ENCODE peak calls at places on chromosomes 7 and 10, in four cellular contexts. D is IMR-90, K is mesendoderm, S is H1. B is an unnamed sample.
A peak's percentile ranks its signal among the peaks of the same experiment; 100 is the strongest.

GRCh38 chr10:114638874-114639625 is 19.0 kb downstream of the ABLIM1 start:
- DNase-seq in S (no peak), D (peak; percentile 95), K (no peak), B (no peak)

GRCh38 chr7:98771519-98772241 is 98.1 kb downstream of the TMEM130 start:
- DNase-seq in K (peak; percentile 74), S (no peak), D (peak; percentile 78), B (peak; percentile 45)

GRCh38 chr7:82362129-82362528 is 81.4 kb downstream of the CACNA2D1 start:
- DNase-seq in K (no peak), D (peak; percentile 86), S (no peak), B (no peak)

GRCh38 chr10:100970914-100971811 is 1.9 kb downstream of the SEMA4G start:
- DNase-seq in S (no peak), K (no peak), D (no peak), B (no peak)

GRCh38 chr10:35335718-35336083 is 608 bp upstream of the CCNY start:
- DNase-seq in K (peak; percentile 41), S (peak; percentile 52), D (no peak), B (peak; percentile 35)

GRCh38 chr10:9342865-9343450 is 1288.5 kb downstream of the GATA3 start:
- DNase-seq in D (peak; percentile 42), K (peak; percentile 64), S (no peak), B (no peak)

GRCh38 chr10:28410420-28411135 is 107.7 kb upstream of the MPP7 start:
- DNase-seq in S (no peak), D (no peak), K (peak; percentile 42), B (no peak)

GRCh38 chr10:125742465-125742864 is 23.0 kb downstream of the EDRF1 start:
- DNase-seq in S (no peak), D (no peak), K (no peak), B (no peak)

GRCh38 chr10:90328896-90329295 is 528.9 kb downstream of the HTR7 start:
- DNase-seq in D (no peak), S (no peak), K (peak; percentile 83), B (no peak)

GRCh38 chr10:76667307-76668012 is 970.1 kb downstream of the KCNMA1 start:
- DNase-seq in S (no peak), D (no peak), K (no peak), B (no peak)

DNA sequence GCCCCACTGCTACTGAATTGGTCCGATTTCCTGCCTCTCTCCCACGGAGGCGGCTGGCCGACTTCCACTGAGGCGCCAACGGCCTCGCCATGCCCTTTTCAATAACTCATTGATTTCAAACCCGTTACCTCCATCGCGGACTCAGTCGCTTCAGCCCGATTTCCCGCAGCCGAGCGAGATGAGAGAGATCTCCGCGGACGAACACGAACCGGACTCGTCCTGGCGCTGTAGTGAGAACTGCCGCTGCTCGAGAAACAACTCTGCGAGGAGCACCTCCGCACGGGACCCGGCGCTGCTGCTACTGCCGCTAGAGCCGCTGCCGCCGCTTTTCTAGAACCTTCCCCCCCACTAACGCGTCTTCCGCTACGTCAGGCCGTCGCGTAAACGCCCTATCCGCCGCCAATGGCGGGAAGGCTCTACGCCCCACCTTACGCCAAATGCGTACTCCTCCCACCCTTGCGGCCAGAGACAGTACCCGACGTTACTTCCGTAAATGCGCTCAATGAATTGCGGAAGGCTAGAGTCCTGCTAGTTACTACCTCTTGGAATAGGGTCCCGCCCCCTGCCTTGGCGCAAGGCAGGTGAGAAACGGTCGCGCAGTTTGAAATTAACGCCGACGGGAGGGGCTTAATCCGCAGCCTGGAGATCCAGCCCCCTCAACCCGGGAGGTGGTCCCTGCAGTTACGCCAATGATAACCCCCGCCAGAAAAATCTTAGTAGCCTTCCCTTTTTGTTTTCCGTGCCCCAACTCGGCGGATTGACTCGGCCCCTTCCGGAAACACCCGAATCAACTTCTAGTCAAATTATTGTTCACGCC is at the start of gene HNRNPA2B1:
- DNase-seq in S (peak; percentile 98), K (peak; percentile 99), D (peak; percentile 97), B (peak; percentile 95)
- H3K9ac ChIP-seq in S (peak within 1 kb of the TSS; percentile 100), K (peak within 1 kb of the TSS; percentile 100), D (peak within 1 kb of the TSS; percentile 99), B (peak within 1 kb of the TSS; percentile 99)

DNA sequence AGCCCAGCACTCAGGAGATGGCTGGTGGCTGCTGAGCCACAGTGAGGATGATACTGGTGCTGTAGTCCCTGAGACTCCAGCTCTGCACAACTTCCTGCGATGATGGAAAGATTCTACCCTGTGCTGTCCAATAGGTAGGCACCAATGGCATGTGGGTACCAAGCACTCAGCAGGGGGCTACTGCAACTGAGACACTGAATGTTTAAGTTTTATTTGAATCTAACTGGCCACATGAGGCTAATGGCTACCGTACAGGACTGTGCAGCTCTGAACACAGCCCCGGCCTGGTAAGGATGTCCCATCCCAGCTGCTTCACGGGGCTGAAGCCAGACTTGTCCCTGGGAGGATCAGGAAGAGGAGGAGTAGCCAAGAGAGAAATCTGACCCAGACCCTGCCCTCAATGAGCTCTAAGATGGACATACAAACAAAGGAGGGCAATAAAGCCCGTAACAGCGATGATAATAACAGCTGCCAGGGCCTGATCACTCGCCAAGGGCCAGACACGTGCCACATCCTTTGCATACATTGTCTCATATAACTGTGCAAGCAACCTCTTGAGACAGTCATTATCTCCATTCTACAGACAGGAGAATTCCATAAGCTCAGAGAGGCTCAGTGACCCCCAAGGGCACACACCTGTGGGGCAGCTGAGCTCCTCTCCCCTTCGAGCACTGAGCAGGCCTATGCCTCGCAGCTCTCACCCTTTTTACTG is 3.8 kb downstream of the GPRIN2 start:
- DNase-seq in S (no peak), D (no peak), K (no peak), B (no peak)
- H2BK15ac ChIP-seq in S (no peak overlapping the region), D (no peak overlapping the region), K (no peak overlapping the region), B (no peak overlapping the region)

GRCh38 chr10:11005626-11006427 is 11.8 kb upstream of the CELF2 start:
- DNase-seq in D (no peak), K (no peak), S (no peak), B (no peak)

GRCh38 chr10:11006428-11006825 is 11.2 kb upstream of the CELF2 start:
- DNase-seq in K (no peak), D (no peak), S (no peak), B (no peak)

GRCh38 chr10:11009471-11010308 is 8.0 kb upstream of the CELF2 start:
- DNase-seq in D (no peak), K (no peak), S (no peak), B (no peak)

GRCh38 chr10:11010582-11010981 is 7.1 kb upstream of the CELF2 start:
- DNase-seq in D (no peak), K (no peak), S (no peak), B (no peak)

GRCh38 chr10:11007661-11008060 is 10.0 kb upstream of the CELF2 start:
- DNase-seq in K (no peak), D (no peak), S (no peak), B (no peak)
- H4K5ac ChIP-seq in K (no peak overlapping the region), D (no peak overlapping the region), S (no peak overlapping the region), B (no peak overlapping the region)

GRCh38 chr10:12177642-12178041 is 18.0 kb downstream of the NUDT5 start:
- DNase-seq in K (no peak), S (no peak), D (peak; percentile 84), B (no peak)
- H3K9ac ChIP-seq in K (no peak overlapping the region), S (no peak overlapping the region), D (no peak overlapping the region), B (no peak overlapping the region)

GRCh38 chr7:37394158-37394557 is 54.5 kb downstream of the ELMO1 start:
- DNase-seq in S (no peak), D (no peak), K (peak; percentile 70), B (no peak)
- H2BK15ac ChIP-seq in S (no peak overlapping the region), D (no peak overlapping the region), K (no peak overlapping the region), B (no peak overlapping the region)

GRCh38 chr7:44798649-44799275 is 2.3 kb downstream of the PPIA start:
- DNase-seq in S (no peak), D (no peak), K (no peak), B (no peak)

GRCh38 chr7:44793919-44794715 is 2.4 kb upstream of the PPIA start:
- DNase-seq in S (no peak), D (peak; percentile 33), K (peak; percentile 36), B (no peak)

GRCh38 chr7:44797329-44798258 is 1.1 kb downstream of the PPIA start:
- DNase-seq in S (peak; percentile 73), D (peak; percentile 84), K (peak; percentile 91), B (peak; percentile 76)

GRCh38 chr7:44796504-44797328 is at the start of gene PPIA:
- DNase-seq in D (peak; percentile 98), S (peak; percentile 98), K (peak; percentile 99), B (peak; percentile 98)

GRCh38 chr7:44796034-44796503 is 412 bp upstream of the PPIA start:
- DNase-seq in D (peak; percentile 36), K (peak; percentile 88), S (no peak), B (no peak)
- H4K5ac ChIP-seq in D (peak overlapping the region; percentile 73), K (no peak overlapping the region), S (peak overlapping the region; percentile 42), B (peak overlapping the region; percentile 17)

GRCh38 chr7:1914321-1914720 is 244.2 kb downstream of the ELFN1 start:
- DNase-seq in D (no peak), K (no peak), S (no peak), B (no peak)
- H3K9ac ChIP-seq in D (no peak overlapping the region), K (no peak overlapping the region), S (no peak overlapping the region), B (no peak overlapping the region)

GRCh38 chr7:171364-171904 is 20.9 kb upstream of the FAM20C start:
- DNase-seq in K (peak; percentile 23), D (no peak), S (no peak), B (no peak)

GRCh38 chr7:169165-169853 is 23.1 kb upstream of the FAM20C start:
- DNase-seq in K (no peak), S (no peak), D (no peak), B (no peak)

GRCh38 chr7:171912-172515 is 20.4 kb upstream of the FAM20C start:
- DNase-seq in D (no peak), S (no peak), K (no peak), B (no peak)

GRCh38 chr7:169854-170172 is 22.6 kb upstream of the FAM20C start:
- DNase-seq in D (no peak), S (no peak), K (no peak), B (no peak)

GRCh38 chr7:170551-171363 is 21.6 kb upstream of the FAM20C start:
- DNase-seq in D (no peak), K (no peak), S (no peak), B (no peak)
- H2BK15ac ChIP-seq in D (no peak overlapping the region), K (no peak overlapping the region), S (peak overlapping the region; percentile 11), B (no peak overlapping the region)

GRCh38 chr10:12928571-12928970 is 72.9 kb downstream of the CCDC3 start:
- DNase-seq in S (no peak), K (no peak), D (no peak), B (no peak)

GRCh38 chr10:12929381-12929780 is 72.1 kb downstream of the CCDC3 start:
- DNase-seq in K (no peak), S (no peak), D (no peak), B (no peak)

GRCh38 chr10:12925845-12926244 is 75.7 kb downstream of the CCDC3 start:
- DNase-seq in K (no peak), S (peak; percentile 19), D (no peak), B (no peak)

GRCh38 chr10:12924911-12925310 is 76.6 kb downstream of the CCDC3 start:
- DNase-seq in D (no peak), K (no peak), S (peak; percentile 23), B (no peak)

GRCh38 chr10:12927896-12928295 is 73.6 kb downstream of the CCDC3 start:
- DNase-seq in K (no peak), D (no peak), S (no peak), B (no peak)
- H4K5ac ChIP-seq in K (no peak overlapping the region), D (no peak overlapping the region), S (no peak overlapping the region), B (no peak overlapping the region)

B was measured in H9.